ENCODE peak calls at places on chromosome 1, in seven cellular contexts. L, R, Q, D, J, H and A are unnamed samples.

GRCh38 chr1:244988521-244988920 is 124.2 kb upstream of the HNRNPU start:
- DNase-seq in L (peak), R (no peak), Q (no peak), D (no peak), J (no peak), H (no peak), A (no peak)

GRCh38 chr1:234589854-234590620 is 19.9 kb downstream of the IRF2BP2 start:
- DNase-seq in L (no peak), R (no peak), Q (no peak), D (no peak), J (no peak), H (no peak), A (peak)

GRCh38 chr1:44034423-44034822 is 3.2 kb upstream of the SLC6A9 start:
- DNase-seq in L (no peak), R (no peak), Q (no peak), D (no peak), J (no peak), H (no peak), A (no peak)

GRCh38 chr1:117363591-117364048 is 3.6 kb upstream of the MAN1A2 start:
- DNase-seq in L (no peak), R (no peak), Q (no peak), D (no peak), J (no peak), H (peak), A (peak)

GRCh38 chr1:2556277-2557145 is at the start of gene TNFRSF14:
- DNase-seq in L (peak), R (no peak), Q (no peak), D (no peak), J (no peak), H (no peak), A (no peak)

GRCh38 chr1:111110197-111110899 is 29.5 kb downstream of the DRAM2 start:
- DNase-seq in L (peak), R (peak), Q (no peak), D (no peak), J (no peak), H (no peak), A (no peak)

GRCh38 chr1:64663654-64664053 is 81.2 kb upstream of the RAVER2 start:
- DNase-seq in L (peak), R (peak), Q (peak), D (no peak), J (peak), H (no peak), A (peak)

GRCh38 chr1:198776602-198777029 is 137.8 kb downstream of the PTPRC start:
- DNase-seq in L (peak), R (no peak), Q (no peak), D (no peak), J (no peak), H (no peak), A (no peak)

GRCh38 chr1:244381887-244382565 is 69.7 kb downstream of the ADSS2 start:
- DNase-seq in L (peak), R (no peak), Q (no peak), D (no peak), J (no peak), H (no peak), A (no peak)

GRCh38 chr1:182120411-182121258 is 59.1 kb upstream of the ZNF648 start:
- DNase-seq in L (no peak), R (peak), Q (peak), D (no peak), J (peak), H (no peak), A (no peak)

GRCh38 chr1:202315576-202316168 is 26.1 kb downstream of the UBE2T start:
- DNase-seq in L (peak), R (peak), Q (peak), D (peak), J (peak), H (peak), A (peak)

DNA sequence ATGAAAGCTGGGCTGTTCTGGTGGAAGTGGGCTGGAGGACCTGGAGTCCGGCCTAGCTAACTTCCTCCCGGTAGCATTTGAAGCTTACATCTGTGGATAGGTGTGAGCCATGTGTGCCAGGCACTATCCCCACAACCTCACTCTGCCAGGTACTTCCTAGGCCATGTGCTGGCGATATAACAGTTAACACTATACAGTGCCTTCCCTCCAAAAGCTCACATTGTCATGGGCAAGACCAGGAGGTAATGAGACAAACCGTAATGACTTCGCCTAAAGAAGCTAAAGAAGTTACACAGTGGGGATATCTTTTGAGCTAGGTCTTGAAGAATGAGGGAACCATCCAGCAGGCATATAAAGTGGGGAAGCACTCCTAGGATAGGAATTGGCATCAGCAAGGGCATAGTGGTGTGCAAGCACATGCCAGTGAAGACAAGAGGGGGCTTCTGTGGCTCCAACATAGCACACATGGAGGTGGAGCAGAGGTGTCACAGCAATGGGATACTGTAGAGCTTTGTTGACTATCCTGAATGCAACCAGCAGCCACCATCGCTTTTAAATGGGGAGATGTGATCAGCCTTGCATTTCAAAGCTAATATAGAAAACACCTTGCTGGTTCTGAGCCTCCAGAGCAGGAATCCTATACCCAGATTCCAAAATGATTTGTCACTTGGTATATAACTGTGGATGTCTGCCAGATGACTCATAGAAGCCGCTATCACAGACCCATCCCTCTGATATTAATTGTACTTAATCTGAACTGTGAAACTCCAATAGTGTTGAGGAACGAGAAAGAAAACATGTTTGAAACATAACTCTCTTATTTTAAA is 466.3 kb downstream of the LMO4 start:
- DNase-seq in L (peak), R (peak), Q (peak), D (peak), J (no peak), H (no peak), A (no peak)
- TF ChIP-seq CEBPB in L (no peak), R (no peak), Q (no peak), D (no peak), J (no peak), H (no peak), A (no peak)

DNA sequence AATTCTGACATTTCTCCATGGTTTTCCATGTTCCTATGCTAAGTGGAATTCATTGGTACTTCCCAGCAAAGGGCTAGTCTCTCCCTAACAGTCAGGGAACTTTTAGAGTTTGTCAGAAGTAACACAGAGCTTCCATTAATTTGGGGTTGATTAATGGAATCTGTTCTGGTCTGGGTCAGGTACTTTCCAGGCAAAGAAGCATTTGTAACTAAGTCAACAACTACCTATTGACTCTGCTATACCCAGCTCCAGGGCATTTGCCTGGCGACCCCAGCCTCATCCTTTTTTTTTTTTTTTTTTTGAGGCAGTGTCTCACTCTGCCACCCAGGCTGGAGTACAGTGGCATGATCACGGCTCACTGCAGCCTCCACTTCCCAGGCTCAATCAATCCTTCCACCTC is 37.7 kb downstream of the ELAPOR1 start:
- DNase-seq in L (no peak), R (no peak), Q (no peak), D (no peak), J (no peak), H (no peak), A (no peak)
- TF ChIP-seq CEBPB in L (no peak), R (no peak), Q (no peak), D (no peak), J (no peak), H (no peak), A (no peak)

GRCh38 chr1:165815725-165816124 is 11.7 kb upstream of the UCK2 start:
- DNase-seq in L (peak), R (no peak), Q (no peak), D (no peak), J (no peak), H (no peak), A (peak)
- TF ChIP-seq CEBPB in L (no peak), R (no peak), Q (no peak), D (no peak), J (no peak), H (no peak), A (no peak)

GRCh38 chr1:218715961-218716669 is 371.0 kb downstream of the TGFB2 start:
- DNase-seq in L (peak), R (no peak), Q (no peak), D (no peak), J (no peak), H (no peak), A (no peak)

GRCh38 chr1:218717611-218718010 is 372.5 kb downstream of the TGFB2 start:
- DNase-seq in L (peak), R (no peak), Q (no peak), D (no peak), J (no peak), H (no peak), A (no peak)

GRCh38 chr1:218711021-218711420 is 365.9 kb downstream of the TGFB2 start:
- DNase-seq in L (peak), R (no peak), Q (no peak), D (no peak), J (no peak), H (no peak), A (no peak)

GRCh38 chr1:218705911-218706893 is 361.1 kb downstream of the TGFB2 start:
- DNase-seq in L (peak), R (peak), Q (peak), D (peak), J (no peak), H (no peak), A (no peak)

GRCh38 chr1:218711884-218712674 is 366.9 kb downstream of the TGFB2 start:
- DNase-seq in L (peak), R (no peak), Q (peak), D (no peak), J (no peak), H (no peak), A (no peak)
- TF ChIP-seq CEBPB in L (peak), R (no peak), Q (peak), D (no peak), J (no peak), H (no peak), A (no peak)

GRCh38 chr1:20775700-20776099 is 11.4 kb downstream of the HP1BP3 start:
- DNase-seq in L (no peak), R (no peak), Q (no peak), D (no peak), J (no peak), H (no peak), A (no peak)
- TF ChIP-seq CEBPB in L (peak), R (peak), Q (no peak), D (no peak), J (no peak), H (no peak), A (no peak)